ENCODE peak calls at places on chromosomes 3 and 15, in seven cellular contexts. P is uterus, T is GM23248, V is lower lobe of right lung, C is cardiac muscle cell, L is foreskin keratinocyte, W is neuronal stem cell. S is an unnamed sample.
A peak's percentile ranks its signal among the peaks of the same experiment; 100 is the strongest.

GRCh38 chr3:177777699-177778098 is 580.4 kb upstream of the TBL1XR1 start:
- DNase-seq in P (no peak), T (peak; percentile 53), V (peak; percentile 56), C (peak; percentile 65), L (no peak), W (peak; percentile 15), S (peak; percentile 51)

GRCh38 chr3:62672270-62672987 is 202.8 kb downstream of the CADPS start:
- DNase-seq in P (no peak), T (no peak), V (no peak), C (no peak), L (no peak), W (no peak), S (no peak)

GRCh38 chr3:157438371-157438735 is 1.7 kb downstream of the PTX3 start:
- DNase-seq in P (no peak), T (peak; percentile 28), V (no peak), C (peak; percentile 60), L (no peak), W (peak; percentile 59), S (no peak)

GRCh38 chr3:71039332-71039731 is 544.2 kb downstream of the FOXP1 start:
- DNase-seq in P (no peak), T (no peak), V (no peak), C (no peak), L (no peak), W (no peak), S (no peak)

GRCh38 chr3:178275793-178276192 is 260.4 kb upstream of the KCNMB2 start:
- DNase-seq in P (no peak), T (peak; percentile 14), V (no peak), C (no peak), L (no peak), W (no peak), S (no peak)

GRCh38 chr15:58864602-58865419 is 68.7 kb downstream of the SLTM start:
- DNase-seq in P (no peak), T (peak; percentile 56), V (no peak), C (peak; percentile 76), L (no peak), W (no peak), S (no peak)

GRCh38 chr3:30428251-30428650 is 178.2 kb upstream of the TGFBR2 start:
- DNase-seq in P (no peak), T (peak; percentile 68), V (no peak), C (peak; percentile 44), L (no peak), W (no peak), S (peak; percentile 48)

GRCh38 chr3:155675094-155675493 is 69.8 kb downstream of the PLCH1 start:
- DNase-seq in P (no peak), T (no peak), V (no peak), C (no peak), L (no peak), W (no peak), S (no peak)

GRCh38 chr3:149621218-149622005 is 36.4 kb downstream of the WWTR1 start:
- DNase-seq in P (no peak), T (peak; percentile 92), V (no peak), C (peak; percentile 87), L (no peak), W (no peak), S (peak; percentile 90)

GRCh38 chr3:26638113-26638512 is 15.5 kb downstream of the LRRC3B start:
- DNase-seq in P (no peak), T (no peak), V (no peak), C (no peak), L (no peak), W (no peak), S (no peak)

GRCh38 chr3:53109190-53109589 is 21.0 kb downstream of the RFT1 start:
- DNase-seq in P (no peak), T (peak; percentile 89), V (no peak), C (peak; percentile 65), L (peak; percentile 94), W (no peak), S (peak; percentile 60)

GRCh38 chr3:48466386-48467109 is 20.0 kb downstream of the ATRIP start:
- DNase-seq in P (no peak), T (peak; percentile 42), V (peak; percentile 59), C (no peak), L (no peak), W (no peak), S (no peak)

GRCh38 chr3:141266797-141267555 is 35.4 kb downstream of the PXYLP1 start:
- DNase-seq in P (no peak), T (no peak), V (no peak), C (no peak), L (no peak), W (no peak), S (no peak)

GRCh38 chr3:101803152-101803782 is 24.3 kb downstream of the NXPE3 start:
- DNase-seq in P (peak; percentile 67), T (peak; percentile 77), V (no peak), C (peak; percentile 87), L (no peak), W (peak; percentile 26), S (peak; percentile 38)

GRCh38 chr15:82894971-82895520 is 57.5 kb downstream of the HOMER2 start:
- DNase-seq in P (no peak), T (peak; percentile 33), V (no peak), C (no peak), L (no peak), W (peak; percentile 38), S (no peak)

GRCh38 chr3:101849714-101850326 is 506 bp downstream of the NFKBIZ start:
- DNase-seq in P (peak; percentile 39), T (peak; percentile 66), V (peak; percentile 76), C (no peak), L (no peak), W (peak; percentile 40), S (no peak)

GRCh38 chr3:132445812-132446211 is 28.5 kb downstream of the DNAJC13 start:
- DNase-seq in P (no peak), T (peak; percentile 83), V (no peak), C (peak; percentile 70), L (peak; percentile 34), W (no peak), S (no peak)

GRCh38 chr3:58094657-58095056 is 86.4 kb downstream of the FLNB start:
- DNase-seq in P (no peak), T (no peak), V (no peak), C (no peak), L (no peak), W (no peak), S (no peak)

GRCh38 chr3:117610156-117610555 is 900.6 kb downstream of the TUSC7 start:
- DNase-seq in P (no peak), T (no peak), V (no peak), C (no peak), L (no peak), W (no peak), S (no peak)

DNA sequence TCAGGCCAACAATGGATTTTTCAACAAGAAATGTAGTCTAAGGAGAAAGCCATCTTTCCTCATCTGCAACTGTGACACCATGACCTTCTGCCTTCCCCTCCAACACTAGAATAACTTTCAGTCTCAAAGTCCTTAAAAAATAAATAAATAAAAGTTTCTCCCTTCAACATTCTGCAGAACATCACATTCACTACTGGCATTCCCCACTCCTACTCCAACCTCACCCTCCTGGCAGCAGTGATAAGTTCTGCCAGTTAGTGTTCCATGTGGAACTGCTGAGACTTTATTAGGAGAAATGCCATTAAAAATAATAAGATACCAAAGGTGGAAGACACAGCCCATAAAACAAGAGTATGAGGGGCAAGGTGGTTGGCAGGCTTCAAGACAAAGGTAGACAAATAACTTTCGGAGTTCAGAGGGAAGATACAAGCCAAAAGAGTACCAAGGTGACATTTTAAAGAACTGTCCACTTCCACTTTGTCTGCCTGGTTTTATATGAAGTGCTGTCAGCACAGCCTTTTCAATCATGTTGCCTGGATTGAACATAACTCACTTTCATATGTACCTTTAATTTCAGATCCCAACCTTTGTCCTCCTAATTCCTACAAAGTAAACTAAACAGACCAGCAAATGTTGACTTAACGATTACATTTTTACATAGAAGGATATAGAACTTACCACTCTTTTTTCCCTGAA is 37.5 kb upstream of the RSL24D1 start:
- DNase-seq in P (no peak), T (no peak), V (no peak), C (no peak), L (no peak), W (no peak), S (no peak)
- H3K27ac ChIP-seq in P (no peak overlapping the region), T (no peak overlapping the region), V (no peak overlapping the region), C (no peak overlapping the region), L (no peak overlapping the region), W (no peak overlapping the region), S (no peak overlapping the region)

GRCh38 chr3:39808467-39809180 is 785 bp upstream of the MYRIP start:
- DNase-seq in P (no peak), T (peak; percentile 32), V (no peak), C (peak; percentile 30), L (no peak), W (peak; percentile 70), S (no peak)
- H3K27ac ChIP-seq in P (no peak overlapping the region), T (no peak overlapping the region), V (no peak overlapping the region), C (no peak overlapping the region), L (no peak overlapping the region), W (no peak overlapping the region), S (no peak overlapping the region)

GRCh38 chr3:99250272-99250671 is 348.8 kb upstream of the DCBLD2 start:
- DNase-seq in P (no peak), T (peak; percentile 77), V (no peak), C (no peak), L (peak; percentile 58), W (no peak), S (no peak)
- H3K27ac ChIP-seq in P (no peak overlapping the region), T (peak overlapping the region; percentile 51), V (no peak overlapping the region), C (no peak overlapping the region), L (no peak overlapping the region), W (no peak overlapping the region), S (no peak overlapping the region)

DNA sequence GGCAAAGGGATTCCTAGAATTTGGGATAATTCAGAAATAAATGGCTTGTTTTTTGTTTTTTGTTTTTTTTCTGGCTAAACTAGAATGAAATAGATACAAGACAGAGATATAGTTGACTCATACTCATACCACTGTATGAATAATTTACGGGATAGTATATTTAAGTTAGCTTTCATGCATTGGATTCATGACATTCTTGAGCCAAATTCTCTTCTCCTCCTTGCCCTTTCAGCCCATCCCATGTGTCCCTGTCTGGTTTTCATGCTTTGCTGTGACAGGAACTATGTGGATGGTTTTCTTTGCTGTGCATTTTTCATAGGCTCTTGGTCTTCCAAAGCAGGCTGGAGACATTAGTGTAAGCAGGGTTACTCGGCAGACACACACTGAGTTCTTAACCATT is 66.6 kb upstream of the UMPS start:
- DNase-seq in P (no peak), T (peak; percentile 67), V (no peak), C (peak; percentile 27), L (no peak), W (no peak), S (peak; percentile 18)
- H3K27ac ChIP-seq in P (no peak overlapping the region), T (no peak overlapping the region), V (no peak overlapping the region), C (no peak overlapping the region), L (no peak overlapping the region), W (no peak overlapping the region), S (no peak overlapping the region)

DNA sequence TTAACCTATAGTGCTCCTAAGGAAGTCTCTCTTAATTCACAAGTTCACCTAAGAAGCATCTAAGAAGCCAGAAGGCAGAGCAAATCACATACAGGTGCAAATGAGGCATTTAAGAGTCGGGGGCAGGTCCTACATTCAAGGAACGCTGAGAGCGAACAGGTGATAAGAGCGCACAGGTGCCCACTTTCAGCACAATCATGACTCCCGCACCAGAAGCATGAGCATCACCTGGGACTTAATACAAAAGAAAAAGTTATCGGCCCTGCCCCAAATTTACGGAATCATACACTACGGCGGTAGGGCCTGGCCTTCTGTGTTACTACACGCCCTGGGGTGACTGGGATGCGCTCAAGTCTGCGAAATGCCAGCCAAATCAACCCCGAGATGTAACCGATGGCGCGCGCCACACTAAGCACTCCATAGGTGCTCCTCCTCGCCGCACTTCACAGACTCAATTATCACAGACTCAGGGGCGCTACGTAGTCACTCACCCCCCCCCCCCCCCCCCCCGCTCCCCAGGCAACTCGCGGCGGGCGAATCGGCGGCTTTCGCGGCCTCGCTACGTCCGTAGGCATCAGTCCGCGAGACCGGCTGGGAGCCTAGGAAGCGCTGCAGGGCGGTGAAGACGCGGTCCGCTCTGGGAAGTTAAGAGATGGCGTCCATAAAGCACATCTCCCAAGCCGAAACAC is 698 bp downstream of the ULK4 start:
- DNase-seq in P (peak; percentile 27), T (peak; percentile 89), V (peak; percentile 76), C (peak; percentile 74), L (peak; percentile 57), W (no peak), S (peak; percentile 61)
- H3K27ac ChIP-seq in P (peak overlapping the region; percentile 88), T (peak overlapping the region; percentile 90), V (peak overlapping the region; percentile 87), C (peak overlapping the region; percentile 13), L (no peak overlapping the region), W (no peak overlapping the region), S (peak overlapping the region; percentile 88)

S was measured in brain microvascular endothelial cell.